ENCODE peak calls at places on chromosomes 5 and 9, in four cellular contexts. F is AG08396; A is A549; K is activated CD4-positive, alpha-beta T cell treated with anti-CD3 and anti-CD28 coated beads, Interleukin-2, amount 50 U/mL, for 1 hour. P is an unnamed sample.

GRCh38 chr9:81851340-81851739 is 76.9 kb upstream of the SPATA31D4 start:
- DNase-seq in F (no peak), A (no peak), K (no peak), P (no peak)

GRCh38 chr5:179373961-179374505 is 28.8 kb upstream of the ADAMTS2 start:
- DNase-seq in F (no peak), A (no peak), K (no peak), P (no peak)

GRCh38 chr9:95626341-95626740 is 109.6 kb upstream of the PTCH1 start:
- DNase-seq in F (no peak), A (no peak), K (no peak), P (no peak)

GRCh38 chr5:140312067-140312790 is 9.3 kb upstream of the PFDN1 start:
- DNase-seq in F (no peak), A (peak; percentile 26), K (no peak), P (no peak)

GRCh38 chr9:4970970-4971641 is 14.0 kb upstream of the JAK2 start:
- DNase-seq in F (no peak), A (no peak), K (no peak), P (no peak)

GRCh38 chr5:150570333-150570732 is 62.4 kb downstream of the NDST1 start:
- DNase-seq in F (no peak), A (no peak), K (no peak), P (no peak)

GRCh38 chr5:19923742-19924141 is 64.3 kb downstream of the CDH18 start:
- DNase-seq in F (no peak), A (no peak), K (no peak), P (no peak)

GRCh38 chr5:81989204-81989603 is 17.4 kb downstream of the ATG10 start:
- DNase-seq in F (no peak), A (no peak), K (no peak), P (no peak)

GRCh38 chr5:139104577-139105271 is 93.4 kb downstream of the SIL1 start:
- DNase-seq in F (peak; percentile 95), A (no peak), K (no peak), P (no peak)

GRCh38 chr9:70618784-70619183 is 204.3 kb upstream of the KLF9 start:
- DNase-seq in F (peak; percentile 49), A (no peak), K (no peak), P (no peak)

GRCh38 chr9:97889941-97890557 is 32.3 kb downstream of the TRMO start:
- DNase-seq in F (peak; percentile 46), A (peak; percentile 21), K (peak; percentile 73), P (peak; percentile 16)